ENCODE peak calls at places on chromosomes 5 and 9, in nine cellular contexts. Q is NCI-H1694; C is NCI-H460; R is psoas muscle; E is ureter; G is left lobe of liver; X is stimulated activated CD4-positive, alpha-beta T cell treated with anti-CD3 and anti-CD28 coated beads, Interleukin-2, amount 100 ng/mL, for 48 hours; A is T follicular helper cell; W is activated naive CD8-positive, alpha-beta T cell treated with anti-CD3 and anti-CD28 coated beads for 36 hours. P is an unnamed sample.
A peak's percentile ranks its signal among the peaks of the same experiment; 100 is the strongest.

GRCh38 chr5:77292026-77292757 is 81.7 kb downstream of the PDE8B start:
- DNase-seq in Q (no peak), C (no peak), R (no peak), E (no peak), G (no peak), X (no peak), A (no peak), W (no peak), P (no peak)

GRCh38 chr5:145218019-145218418 is 617.1 kb downstream of the PRELID2 start:
- DNase-seq in Q (no peak), C (no peak), R (no peak), E (no peak), G (no peak), X (no peak), A (no peak), W (no peak), P (no peak)

GRCh38 chr5:52964138-52964537 is 25.0 kb upstream of the ITGA2 start:
- DNase-seq in Q (no peak), C (no peak), R (no peak), E (no peak), G (no peak), X (no peak), A (no peak), W (no peak), P (no peak)

GRCh38 chr9:6008169-6008979 is 7.0 kb downstream of the RANBP6 start:
- DNase-seq in Q (peak; percentile 98), C (peak; percentile 96), R (peak; percentile 96), E (peak; percentile 96), G (peak; percentile 95), X (peak; percentile 84), A (peak; percentile 93), W (peak; percentile 89), P (peak; percentile 100)

GRCh38 chr9:95771556-95772280 is 103.8 kb upstream of the ERCC6L2 start:
- DNase-seq in Q (no peak), C (no peak), R (no peak), E (peak; percentile 53), G (no peak), X (no peak), A (no peak), W (no peak), P (no peak)

GRCh38 chr5:95613514-95613913 is 6.4 kb upstream of the GPR150 start:
- DNase-seq in Q (no peak), C (no peak), R (no peak), E (no peak), G (no peak), X (no peak), A (no peak), W (no peak), P (no peak)

GRCh38 chr5:31408814-31409213 is 123.1 kb downstream of the DROSHA start:
- DNase-seq in Q (no peak), C (no peak), R (no peak), E (no peak), G (no peak), X (no peak), A (no peak), W (no peak), P (no peak)

GRCh38 chr9:14096182-14096922 is 217.6 kb downstream of the NFIB start:
- DNase-seq in Q (no peak), C (no peak), R (no peak), E (no peak), G (no peak), X (no peak), A (no peak), W (no peak), P (peak; percentile 69)

GRCh38 chr5:16736158-16736994 is 119.6 kb upstream of the RETREG1 start:
- DNase-seq in Q (peak; percentile 39), C (peak; percentile 59), R (no peak), E (peak; percentile 74), G (no peak), X (no peak), A (no peak), W (no peak), P (peak; percentile 70)

GRCh38 chr5:146451411-146451810 is 4.3 kb downstream of the TCERG1 start:
- DNase-seq in Q (no peak), C (no peak), R (no peak), E (no peak), G (no peak), X (no peak), A (no peak), W (no peak), P (no peak)

GRCh38 chr5:145237843-145238242 is 597.3 kb downstream of the PRELID2 start:
- DNase-seq in Q (peak; percentile 61), C (peak; percentile 72), R (no peak), E (no peak), G (no peak), X (no peak), A (no peak), W (no peak), P (peak; percentile 21)

GRCh38 chr5:142644640-142645361 is 41.1 kb downstream of the FGF1 start:
- DNase-seq in Q (no peak), C (peak; percentile 64), R (no peak), E (peak; percentile 57), G (no peak), X (no peak), A (no peak), W (no peak), P (no peak)

GRCh38 chr5:173542159-173542558 is 74.3 kb downstream of the BOD1 start:
- DNase-seq in Q (no peak), C (no peak), R (no peak), E (no peak), G (no peak), X (no peak), A (no peak), W (no peak), P (no peak)

GRCh38 chr5:171635846-171636245 is 149.8 kb upstream of the SMIM23 start:
- DNase-seq in Q (no peak), C (no peak), R (no peak), E (no peak), G (no peak), X (no peak), A (no peak), W (no peak), P (no peak)

GRCh38 chr9:129221233-129221632 is 43.2 kb upstream of the IER5L start:
- DNase-seq in Q (no peak), C (no peak), R (no peak), E (no peak), G (no peak), X (no peak), A (no peak), W (peak; percentile 40), P (no peak)

GRCh38 chr5:127685662-127686061 is 17.5 kb upstream of the CCDC192 start:
- DNase-seq in Q (no peak), C (no peak), R (no peak), E (no peak), G (no peak), X (no peak), A (no peak), W (no peak), P (no peak)